ENCODE peak calls at places on chromosomes 6 and 20, in ten cellular contexts. A, O, W, H, B, J, N, Y, F and U are unnamed samples.

GRCh38 chr6:28653876-28654275 is 128.2 kb downstream of the GPX5 start:
- DNase-seq in A (no peak), O (no peak), W (no peak), H (no peak), B (no peak), J (no peak), N (no peak), Y (no peak), F (no peak), U (no peak)

GRCh38 chr20:3890410-3890751 is 1.2 kb downstream of the PANK2 start:
- DNase-seq in A (peak), O (peak), W (no peak), H (no peak), B (no peak), J (no peak), N (peak), Y (no peak), F (peak), U (peak)

GRCh38 chr20:23419995-23420901 is 1.0 kb downstream of the NAPB start:
- DNase-seq in A (peak), O (peak), W (peak), H (peak), B (no peak), J (peak), N (peak), Y (peak), F (peak), U (peak)

GRCh38 chr6:51613558-51613957 is 473.9 kb downstream of the PKHD1 start:
- DNase-seq in A (no peak), O (no peak), W (no peak), H (no peak), B (peak), J (peak), N (no peak), Y (no peak), F (no peak), U (no peak)

GRCh38 chr20:8388707-8389106 is 256.6 kb downstream of the PLCB1 start:
- DNase-seq in A (peak), O (peak), W (no peak), H (no peak), B (no peak), J (no peak), N (no peak), Y (no peak), F (peak), U (no peak)

GRCh38 chr6:3784423-3784822 is 32.9 kb upstream of the PXDC1 start:
- DNase-seq in A (no peak), O (no peak), W (no peak), H (no peak), B (no peak), J (no peak), N (no peak), Y (no peak), F (no peak), U (no peak)

GRCh38 chr20:3797592-3798404 is 1.7 kb downstream of the CDC25B start:
- DNase-seq in A (peak), O (peak), W (peak), H (peak), B (peak), J (no peak), N (no peak), Y (no peak), F (no peak), U (no peak)

GRCh38 chr6:2344319-2344905 is 99.0 kb upstream of the GMDS start:
- DNase-seq in A (no peak), O (no peak), W (no peak), H (no peak), B (peak), J (no peak), N (no peak), Y (no peak), F (no peak), U (no peak)

GRCh38 chr6:18307006-18307405 is 42.7 kb upstream of the DEK start:
- DNase-seq in A (peak), O (no peak), W (no peak), H (no peak), B (no peak), J (no peak), N (no peak), Y (no peak), F (no peak), U (no peak)

GRCh38 chr6:116447052-116447451 is 14.1 kb upstream of the CALHM6 start:
- DNase-seq in A (peak), O (no peak), W (no peak), H (no peak), B (no peak), J (no peak), N (no peak), Y (no peak), F (no peak), U (no peak)

GRCh38 chr6:137928286-137928685 is 61.2 kb downstream of the TNFAIP3 start:
- DNase-seq in A (no peak), O (no peak), W (peak), H (peak), B (no peak), J (no peak), N (peak), Y (no peak), F (no peak), U (peak)

GRCh38 chr6:108557494-108558371 is 3.0 kb upstream of the FOXO3 start:
- DNase-seq in A (peak), O (peak), W (peak), H (peak), B (peak), J (peak), N (peak), Y (peak), F (peak), U (peak)

GRCh38 chr20:42530855-42531674 is 658.6 kb downstream of the PTPRT start:
- DNase-seq in A (no peak), O (no peak), W (peak), H (peak), B (no peak), J (peak), N (peak), Y (no peak), F (peak), U (peak)

GRCh38 chr6:140871911-140872310 is 1260.8 kb upstream of the GJE1 start:
- DNase-seq in A (peak), O (peak), W (no peak), H (no peak), B (no peak), J (no peak), N (no peak), Y (no peak), F (peak), U (no peak)

GRCh38 chr6:87975561-87975960 is 72.1 kb upstream of the SPACA1 start:
- DNase-seq in A (no peak), O (no peak), W (no peak), H (no peak), B (no peak), J (no peak), N (no peak), Y (no peak), F (no peak), U (no peak)

GRCh38 chr6:100237881-100238280 is 226.8 kb downstream of the SIM1 start:
- DNase-seq in A (no peak), O (no peak), W (no peak), H (no peak), B (no peak), J (no peak), N (no peak), Y (no peak), F (no peak), U (no peak)

GRCh38 chr6:148835920-148836441 is 89.2 kb downstream of the UST start:
- DNase-seq in A (peak), O (peak), W (no peak), H (no peak), B (no peak), J (no peak), N (no peak), Y (peak), F (peak), U (no peak)

GRCh38 chr6:42402184-42402583 is 49.5 kb downstream of the TRERF1 start:
- DNase-seq in A (peak), O (peak), W (no peak), H (no peak), B (no peak), J (no peak), N (peak), Y (peak), F (peak), U (no peak)

GRCh38 chr20:48492188-48493070 is 335.4 kb downstream of the PREX1 start:
- DNase-seq in A (no peak), O (no peak), W (no peak), H (no peak), B (no peak), J (no peak), N (no peak), Y (no peak), F (no peak), U (no peak)